ENCODE peak calls at places on chromosomes 4 and X, in eight cellular contexts. I is stimulated activated CD4-positive, alpha-beta T cell treated with anti-CD3 and anti-CD28 coated beads, Interleukin-12 subunit alpha, Interleukin-12 subunit beta, amount 100 ng/mL, for 48 hours; U is NB4; V is HCT116; S is NCI-H1092; D is GM13977; P is T-helper 17 cell; C is HT1080. Z is an unnamed sample.

GRCh38 chr4:134243742-134244713 is 42.4 kb upstream of the PABPC4L start:
- DNase-seq in I (no peak), U (no peak), V (no peak), S (no peak), D (no peak), P (no peak), C (no peak), Z (no peak)

GRCh38 chrX:40784516-40785151 is 49.3 kb upstream of the MED14 start:
- DNase-seq in I (no peak), U (no peak), V (no peak), S (no peak), D (no peak), P (no peak), C (peak; percentile 27), Z (no peak)

GRCh38 chr4:32002037-32002747 is 1282.0 kb downstream of the PCDH7 start:
- DNase-seq in I (no peak), U (peak; percentile 25), V (no peak), S (no peak), D (no peak), P (no peak), C (no peak), Z (no peak)

GRCh38 chr4:98394134-98394533 is 132.9 kb downstream of the RAP1GDS1 start:
- DNase-seq in I (no peak), U (no peak), V (no peak), S (no peak), D (no peak), P (no peak), C (peak; percentile 45), Z (no peak)

GRCh38 chr4:86117781-86118302 is 242.0 kb downstream of the MAPK10 start:
- DNase-seq in I (no peak), U (no peak), V (no peak), S (no peak), D (no peak), P (no peak), C (peak; percentile 34), Z (no peak)

GRCh38 chr4:88137112-88137511 is 21.3 kb downstream of the ABCG2 start:
- DNase-seq in I (no peak), U (no peak), V (no peak), S (no peak), D (no peak), P (no peak), C (peak; percentile 35), Z (no peak)

GRCh38 chr4:187268940-187269339 is 545.3 kb upstream of the FAT1 start:
- DNase-seq in I (no peak), U (no peak), V (no peak), S (no peak), D (no peak), P (no peak), C (no peak), Z (no peak)

GRCh38 chr4:89371614-89372013 is 64.0 kb upstream of the GPRIN3 start:
- DNase-seq in I (no peak), U (no peak), V (no peak), S (no peak), D (no peak), P (no peak), C (no peak), Z (no peak)

GRCh38 chrX:115324194-115324593 is 34.7 kb downstream of the LUZP4 start:
- DNase-seq in I (no peak), U (no peak), V (no peak), S (no peak), D (no peak), P (no peak), C (peak; percentile 1), Z (peak; percentile 26)

GRCh38 chr4:170657761-170658160 is 568.0 kb upstream of the AADAT start:
- DNase-seq in I (no peak), U (no peak), V (no peak), S (no peak), D (no peak), P (no peak), C (no peak), Z (no peak)

GRCh38 chrX:101220881-101221280 is 1.3 kb downstream of the DRP2 start:
- DNase-seq in I (no peak), U (no peak), V (no peak), S (no peak), D (no peak), P (no peak), C (no peak), Z (no peak)

GRCh38 chr4:76930721-76931481 is 18.7 kb upstream of the SEPTIN11 start:
- DNase-seq in I (no peak), U (no peak), V (no peak), S (no peak), D (no peak), P (no peak), C (peak; percentile 64), Z (no peak)

GRCh38 chrX:22634081-22634480 is 361.4 kb downstream of the CBLL2 start:
- DNase-seq in I (no peak), U (no peak), V (no peak), S (no peak), D (no peak), P (no peak), C (peak; percentile 37), Z (no peak)

GRCh38 chrX:41661366-41662095 is 27.2 kb upstream of the GPR34 start:
- DNase-seq in I (no peak), U (no peak), V (no peak), S (no peak), D (no peak), P (no peak), C (peak; percentile 26), Z (no peak)

GRCh38 chr4:109072595-109072994 is 229.9 kb downstream of the COL25A1 start:
- DNase-seq in I (no peak), U (peak; percentile 76), V (no peak), S (no peak), D (no peak), P (no peak), C (peak; percentile 76), Z (no peak)

GRCh38 chrX:37320541-37321203 is 28.5 kb upstream of the PRRG1 start:
- DNase-seq in I (no peak), U (peak; percentile 75), V (no peak), S (no peak), D (no peak), P (no peak), C (no peak), Z (no peak)

GRCh38 chrX:13463608-13464007 is 105.8 kb upstream of the EGFL6 start:
- DNase-seq in I (no peak), U (peak; percentile 75), V (no peak), S (peak; percentile 85), D (no peak), P (no peak), C (peak; percentile 91), Z (no peak)

GRCh38 chr4:48141048-48141447 is 7.0 kb upstream of the TXK start:
- DNase-seq in I (no peak), U (peak; percentile 61), V (no peak), S (peak; percentile 7), D (peak; percentile 37), P (no peak), C (peak; percentile 28), Z (no peak)

GRCh38 chr4:169774466-169775445 is 17.0 kb upstream of the HPF1 start:
- DNase-seq in I (no peak), U (no peak), V (no peak), S (no peak), D (no peak), P (peak; percentile 18), C (no peak), Z (no peak)

GRCh38 chr4:176210579-176211296 is 15.4 kb upstream of the SPATA4 start:
- DNase-seq in I (no peak), U (no peak), V (no peak), S (no peak), D (no peak), P (no peak), C (no peak), Z (no peak)

GRCh38 chr4:147003956-147004580 is 58.4 kb upstream of the TTC29 start:
- DNase-seq in I (no peak), U (no peak), V (no peak), S (no peak), D (no peak), P (no peak), C (no peak), Z (no peak)

GRCh38 chr4:140152015-140152703 is 1.8 kb downstream of the MAML3 start:
- DNase-seq in I (peak; percentile 42), U (no peak), V (peak; percentile 46), S (peak; percentile 88), D (peak; percentile 66), P (peak; percentile 48), C (no peak), Z (peak; percentile 57)